ENCODE peak calls at places on chromosomes 7 and 10, in five cellular contexts. P is HepG2, G is GM12878, S is HCT116, M is SK-N-SH. B is an unnamed sample.
A peak's percentile ranks its signal among the peaks of the same experiment; 100 is the strongest.

GRCh38 chr10:62199584-62199983 is 69.1 kb downstream of the RTKN2 start:
- DNase-seq in G (peak; percentile 48), P (peak; percentile 11), S (no peak), M (no peak), B (no peak)

GRCh38 chr10:13728898-13729535 is 142.3 kb downstream of the PRPF18 start:
- DNase-seq in P (no peak), G (no peak), M (no peak), S (no peak), B (no peak)

GRCh38 chr7:89549768-89550167 is 604.5 kb upstream of the STEAP1 start:
- DNase-seq in S (no peak), G (no peak), P (no peak), M (peak; percentile 16), B (no peak)

GRCh38 chr10:49254556-49255318 is 44.2 kb upstream of the C10orf71 start:
- DNase-seq in M (no peak), P (no peak), G (no peak), S (no peak), B (no peak)

GRCh38 chr10:128723631-128724205 is 597.5 kb upstream of the MKI67 start:
- DNase-seq in M (no peak), P (no peak), S (no peak), G (no peak), B (no peak)

GRCh38 chr7:22156205-22156604 is 200.7 kb downstream of the RAPGEF5 start:
- DNase-seq in G (no peak), M (no peak), S (peak; percentile 42), P (no peak), B (no peak)

GRCh38 chr10:52551036-52551435 is 221.5 kb downstream of the MBL2 start:
- DNase-seq in S (no peak), M (no peak), G (no peak), P (no peak), B (no peak)

GRCh38 chr10:48287417-48288391 is 13.2 kb upstream of the FRMPD2 start:
- DNase-seq in G (peak; percentile 87), M (peak; percentile 22), P (no peak), S (no peak), B (peak; percentile 43)

GRCh38 chr10:43217563-43218205 is 49.2 kb downstream of the RASGEF1A start:
- DNase-seq in M (no peak), G (no peak), P (no peak), S (no peak), B (no peak)

GRCh38 chr10:25954851-25955250 is 20.8 kb downstream of the MYO3A start:
- DNase-seq in M (no peak), P (no peak), S (no peak), G (no peak), B (no peak)

GRCh38 chr10:93074137-93074596 is 474 bp downstream of the CYP26A1 start:
- DNase-seq in G (no peak), M (peak; percentile 71), S (no peak), P (no peak), B (no peak)

GRCh38 chr7:108415821-108416536 is 40.3 kb downstream of the NRCAM start:
- DNase-seq in M (peak; percentile 58), S (no peak), G (peak; percentile 60), P (no peak), B (no peak)

GRCh38 chr7:136657332-136657942 is 211.0 kb upstream of the CHRM2 start:
- DNase-seq in G (no peak), M (no peak), S (no peak), P (no peak), B (no peak)

GRCh38 chr7:106841896-106842390 is 23.1 kb upstream of the PIK3CG start:
- DNase-seq in M (peak; percentile 47), P (no peak), S (no peak), G (no peak), B (no peak)

GRCh38 chr7:51802698-51803097 is 486.1 kb upstream of the COBL start:
- DNase-seq in P (no peak), M (peak; percentile 32), S (no peak), G (no peak), B (no peak)

GRCh38 chr10:84541289-84541637 is 212.9 kb downstream of the CCSER2 start:
- DNase-seq in P (peak; percentile 67), G (no peak), S (no peak), M (no peak), B (no peak)

GRCh38 chr7:74033372-74034311 is 5.7 kb downstream of the ELN start:
- DNase-seq in S (no peak), G (no peak), M (peak; percentile 97), P (no peak), B (no peak)

GRCh38 chr10:50417906-50418697 is 166.8 kb upstream of the ASAH2 start:
- DNase-seq in M (peak; percentile 76), P (peak; percentile 31), S (peak; percentile 86), G (peak; percentile 63), B (peak; percentile 89)

GRCh38 chr7:29547465-29547864 is 16.2 kb upstream of the PRR15 start:
- DNase-seq in P (no peak), S (no peak), G (no peak), M (no peak), B (no peak)

GRCh38 chr7:112195717-112196116 is 10.5 kb downstream of the DOCK4 start:
- DNase-seq in P (no peak), S (no peak), M (no peak), G (no peak), B (no peak)

GRCh38 chr10:114239117-114239993 is at the start of gene VWA2:
- DNase-seq in S (no peak), P (no peak), M (no peak), G (no peak), B (peak; percentile 34)

GRCh38 chr10:129545257-129545656 is 78.2 kb downstream of the MGMT start:
- DNase-seq in G (no peak), P (no peak), M (no peak), S (no peak), B (no peak)

GRCh38 chr7:37916017-37916672 is 472 bp downstream of the SFRP4 start:
- DNase-seq in P (no peak), G (no peak), S (no peak), M (peak; percentile 63), B (no peak)

GRCh38 chr10:123782549-123782948 is 109.1 kb downstream of the CPXM2 start:
- DNase-seq in P (no peak), M (no peak), S (no peak), G (no peak), B (no peak)

GRCh38 chr10:38045129-38045528 is 34.7 kb downstream of the ZNF33A start:
- DNase-seq in S (no peak), P (no peak), G (no peak), M (no peak), B (no peak)

GRCh38 chr10:109427421-109427820 is 495.9 kb downstream of the XPNPEP1 start:
- DNase-seq in P (no peak), M (no peak), S (no peak), G (no peak), B (no peak)

GRCh38 chr10:131199646-131200045 is 111.9 kb downstream of the TCERG1L start:
- DNase-seq in S (no peak), P (no peak), M (no peak), G (no peak), B (no peak)

GRCh38 chr7:89857767-89858166 is 296.5 kb upstream of the STEAP1 start:
- DNase-seq in M (no peak), G (no peak), P (no peak), S (no peak), B (no peak)

GRCh38 chr7:143003393-143004051 is 23.4 kb downstream of the OR9A2 start:
- DNase-seq in G (peak; percentile 9), S (peak; percentile 36), P (peak; percentile 1), M (peak; percentile 58), B (peak; percentile 16)

GRCh38 chr10:93695720-93696119 is 6.7 kb downstream of the FRA10AC1 start:
- DNase-seq in G (no peak), P (no peak), M (no peak), S (no peak), B (no peak)

GRCh38 chr10:48523820-48524758 is 80.8 kb downstream of the ARHGAP22 start:
- DNase-seq in G (no peak), S (no peak), P (no peak), M (peak; percentile 95), B (peak; percentile 36)

GRCh38 chr7:85664341-85664740 is 477.5 kb upstream of the SEMA3D start:
- DNase-seq in M (no peak), S (no peak), G (no peak), P (no peak), B (no peak)

GRCh38 chr7:50856821-50857220 is 74.1 kb upstream of the GRB10 start:
- DNase-seq in G (no peak), S (no peak), M (no peak), P (no peak), B (no peak)

GRCh38 chr7:142859829-142860228 is 5.0 kb downstream of the EPHB6 start:
- DNase-seq in M (no peak), P (no peak), S (no peak), G (no peak), B (no peak)

GRCh38 chr7:32163911-32164310 is 93.7 kb upstream of the PDE1C start:
- DNase-seq in M (no peak), S (no peak), P (no peak), G (no peak), B (no peak)

GRCh38 chr10:69318087-69318996 is 40.0 kb downstream of the HK1 start:
- DNase-seq in P (no peak), M (peak; percentile 99), S (peak; percentile 59), G (peak; percentile 44), B (peak; percentile 91)

GRCh38 chr10:86592413-86592812 is 61.9 kb upstream of the OPN4 start:
- DNase-seq in P (peak; percentile 23), G (no peak), S (no peak), M (no peak), B (no peak)
- TF ChIP-seq JUND in P (no peak), G (no peak), S (no peak), M (no peak), B (no peak)

GRCh38 chr7:15424468-15424867 is 137.3 kb downstream of the AGMO start:
- DNase-seq in G (no peak), S (no peak), P (no peak), M (no peak), B (no peak)
- TF ChIP-seq JUND in G (no peak), S (no peak), P (no peak), M (peak; percentile 57), B (no peak)

GRCh38 chr10:36534471-36535002 is 590.9 kb upstream of the ANKRD30A start:
- DNase-seq in S (no peak), P (no peak), G (no peak), M (no peak), B (no peak)

GRCh38 chr10:36531621-36532020 is 593.8 kb upstream of the ANKRD30A start:
- DNase-seq in P (no peak), G (no peak), S (no peak), M (no peak), B (no peak)

GRCh38 chr10:36538945-36539586 is 586.3 kb upstream of the ANKRD30A start:
- DNase-seq in P (no peak), S (no peak), M (no peak), G (no peak), B (no peak)

DNA sequence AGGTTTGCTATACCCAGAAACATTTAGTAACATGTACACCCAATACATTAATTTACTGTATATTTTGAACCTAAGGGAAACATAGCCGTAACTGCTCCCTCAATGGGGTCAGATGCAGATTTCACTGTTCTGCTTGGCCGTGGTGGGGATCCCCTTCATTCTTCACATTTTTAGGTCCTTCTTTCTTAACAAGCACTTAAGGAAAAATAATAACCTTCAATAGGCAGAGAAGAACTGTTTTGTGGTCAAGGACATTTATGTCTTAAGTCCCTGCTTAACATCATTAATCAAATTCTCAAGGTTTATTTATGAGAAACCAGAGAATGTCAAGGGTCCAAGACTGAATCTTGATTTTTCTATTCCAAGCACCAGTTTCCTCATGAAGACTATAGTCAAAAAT is 592.1 kb upstream of the ANKRD30A start:
- DNase-seq in P (no peak), S (no peak), M (no peak), G (no peak), B (no peak)
- TF ChIP-seq JUND in P (no peak), S (no peak), M (no peak), G (no peak), B (no peak)

GRCh38 chr10:12605580-12606405 is 256.4 kb downstream of the CAMK1D start:
- DNase-seq in G (no peak), M (no peak), S (no peak), P (peak; percentile 71), B (peak; percentile 99)
- TF ChIP-seq JUND in G (no peak), M (no peak), S (no peak), P (no peak), B (no peak)

B was measured in T47D.